ENCODE peak calls at places on chromosomes 3 and 15, in eight cellular contexts. S is cardiac fibroblast; U is CD8-positive, alpha-beta memory T cell; C is lower lobe of right lung; F is astrocyte; M is SJSA1; L is right lobe of liver; G is retinal pigment epithelial cell. Q is an unnamed sample.

GRCh38 chr15:35126236-35126635 is 41.1 kb upstream of the NANOGP8 start:
- DNase-seq in F (no peak), G (no peak), C (no peak), L (no peak), S (no peak), M (no peak), U (no peak), Q (no peak)

GRCh38 chr15:36591534-36592411 is 12.3 kb downstream of the CDIN1 start:
- DNase-seq in G (no peak), C (no peak), S (peak), L (no peak), F (peak), U (no peak), M (no peak), Q (no peak)

GRCh38 chr15:73183071-73183470 is 130.8 kb downstream of the NEO1 start:
- DNase-seq in M (no peak), U (no peak), G (no peak), S (no peak), F (no peak), L (no peak), C (no peak), Q (no peak)

GRCh38 chr3:179544981-179545645 is 17.6 kb upstream of the ACTL6A start:
- DNase-seq in U (no peak), C (no peak), M (peak), F (peak), G (no peak), L (no peak), S (peak), Q (peak)

GRCh38 chr3:48748754-48749153 is 31.7 kb upstream of the IP6K2 start:
- DNase-seq in F (no peak), G (no peak), L (no peak), U (no peak), M (no peak), C (no peak), S (no peak), Q (no peak)

GRCh38 chr3:191244242-191244867 is 45.3 kb downstream of the OSTN start:
- DNase-seq in S (peak), U (no peak), C (no peak), L (no peak), G (no peak), M (no peak), F (no peak), Q (no peak)

GRCh38 chr15:99721104-99721778 is 12.0 kb downstream of the LYSMD4 start:
- DNase-seq in U (no peak), S (no peak), L (no peak), G (no peak), F (no peak), C (no peak), M (no peak), Q (no peak)

GRCh38 chr3:52535411-52536111 is 844 bp upstream of the UQCC5 start:
- DNase-seq in C (no peak), M (no peak), S (no peak), F (no peak), U (no peak), L (no peak), G (no peak), Q (no peak)

GRCh38 chr3:52053307-52054304 is 2.8 kb downstream of the DUSP7 start:
- DNase-seq in S (peak), M (no peak), C (peak), G (no peak), U (no peak), L (no peak), F (no peak), Q (no peak)

GRCh38 chr3:10505050-10505790 is at the start of gene ATP2B2:
- DNase-seq in C (no peak), F (no peak), U (no peak), G (no peak), S (no peak), L (no peak), M (no peak), Q (no peak)

GRCh38 chr15:85623648-85624047 is 171.1 kb downstream of the KLHL25 start:
- DNase-seq in U (no peak), M (no peak), S (no peak), C (no peak), G (no peak), F (peak), L (no peak), Q (no peak)

GRCh38 chr15:63800245-63800644 is 33.5 kb downstream of the HERC1 start:
- DNase-seq in S (no peak), U (no peak), F (no peak), M (no peak), L (no peak), G (no peak), C (no peak), Q (no peak)

GRCh38 chr3:14457999-14458398 is 55.6 kb downstream of the SLC6A6 start:
- DNase-seq in L (no peak), S (no peak), G (no peak), F (no peak), C (no peak), U (no peak), M (no peak), Q (no peak)

DNA sequence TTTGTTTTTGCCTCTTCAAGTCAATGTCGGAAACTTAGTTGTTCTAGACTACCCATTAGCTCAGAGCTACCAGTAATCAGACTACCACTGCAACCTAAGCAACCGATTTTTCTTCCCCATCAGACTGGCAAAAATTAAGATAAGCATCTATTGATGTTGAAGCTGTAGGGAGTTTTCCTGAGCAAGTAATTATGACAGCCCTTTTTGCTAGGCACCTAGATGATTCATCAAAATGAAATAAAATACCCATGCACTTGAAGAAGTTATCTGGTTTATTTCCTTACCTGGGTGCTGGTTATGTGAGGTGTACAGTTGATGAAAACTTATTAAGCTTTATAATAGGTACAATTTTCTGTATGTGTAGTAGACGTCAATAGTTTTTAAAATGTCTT is 554 bp upstream of the COMMD4 start:
- DNase-seq in F (no peak), U (no peak), S (no peak), M (no peak), G (no peak), C (no peak), L (no peak), Q (no peak)
- H3K4me3 ChIP-seq in F (peak), U (peak), S (peak), M (peak), G (peak), C (peak), L (peak), Q (peak)

GRCh38 chr15:80153900-80154299 is 1.1 kb downstream of the FAH start:
- DNase-seq in L (no peak), F (no peak), C (no peak), G (no peak), U (no peak), S (no peak), M (no peak), Q (no peak)
- H3K4me3 ChIP-seq in L (peak), F (peak), C (peak), G (no peak), U (peak), S (peak), M (peak), Q (peak)

GRCh38 chr15:74791007-74791406 is 9.1 kb downstream of the CSK start:
- DNase-seq in M (no peak), C (no peak), L (no peak), F (no peak), S (no peak), U (no peak), G (no peak), Q (no peak)
- H3K4me3 ChIP-seq in M (no peak), C (peak), L (no peak), F (no peak), S (no peak), U (peak), G (no peak), Q (no peak)

DNA sequence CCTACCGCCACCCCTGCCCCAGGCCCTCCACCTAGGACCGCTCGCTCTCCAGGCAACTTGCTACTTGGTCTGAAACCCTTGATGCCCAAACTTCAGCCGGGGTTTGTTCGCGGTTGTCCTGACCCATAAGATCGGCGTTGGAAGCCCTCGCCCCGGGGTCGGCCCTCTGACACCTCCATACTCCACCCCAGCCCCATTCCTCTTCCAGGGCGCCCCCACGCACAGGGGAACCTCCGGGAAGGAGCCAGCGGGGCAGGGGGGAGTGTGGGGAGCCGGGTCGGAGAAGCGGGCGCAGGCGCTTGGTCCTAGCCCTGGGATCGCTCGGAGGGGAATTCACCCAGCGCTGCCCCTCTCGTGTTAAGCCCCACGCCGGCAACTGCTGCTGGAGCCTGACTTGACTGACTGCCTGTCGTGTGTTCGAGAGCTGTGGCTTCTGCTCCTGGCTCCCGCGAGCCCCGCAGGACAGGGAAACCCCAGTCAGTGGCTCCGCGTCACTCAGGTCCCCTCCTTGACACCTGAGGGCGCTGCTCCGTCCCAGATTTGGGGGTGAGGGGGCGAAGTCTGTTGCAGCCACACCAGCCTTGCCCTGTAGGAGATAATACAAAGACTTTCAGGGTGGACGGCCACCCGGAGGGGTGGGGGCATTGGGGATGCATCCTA is 675 bp downstream of the RYR3 start:
- DNase-seq in M (no peak), F (no peak), G (no peak), C (no peak), S (no peak), L (no peak), U (no peak), Q (no peak)
- H3K4me3 ChIP-seq in M (no peak), F (no peak), G (no peak), C (peak), S (no peak), L (no peak), U (no peak), Q (no peak)

GRCh38 chr3:197880361-197881339 is 69.3 kb upstream of the RPL35A start:
- DNase-seq in U (no peak), G (no peak), S (no peak), M (no peak), C (no peak), L (no peak), F (no peak), Q (no peak)
- H3K4me3 ChIP-seq in U (no peak), G (no peak), S (no peak), M (no peak), C (no peak), L (no peak), F (no peak), Q (no peak)

GRCh38 chr3:152290374-152290773 is 21.6 kb downstream of the MBNL1 start:
- DNase-seq in G (no peak), C (no peak), F (no peak), M (no peak), L (no peak), S (no peak), U (no peak), Q (no peak)
- H3K4me3 ChIP-seq in G (no peak), C (no peak), F (no peak), M (no peak), L (no peak), S (no peak), U (no peak), Q (no peak)

GRCh38 chr15:81506936-81507335 is 132.9 kb upstream of the TMC3 start:
- DNase-seq in S (no peak), C (no peak), G (no peak), L (no peak), F (no peak), U (no peak), M (no peak), Q (no peak)

GRCh38 chr15:81502436-81502835 is 128.4 kb upstream of the TMC3 start:
- DNase-seq in U (no peak), G (no peak), M (no peak), L (no peak), C (no peak), F (no peak), S (no peak), Q (no peak)

GRCh38 chr15:81507831-81508230 is 133.8 kb upstream of the TMC3 start:
- DNase-seq in C (no peak), U (no peak), L (no peak), M (no peak), S (no peak), G (no peak), F (no peak), Q (no peak)

GRCh38 chr15:81504170-81504905 is 130.3 kb upstream of the TMC3 start:
- DNase-seq in S (peak), G (no peak), F (peak), L (no peak), C (no peak), M (no peak), U (no peak), Q (no peak)

GRCh38 chr15:81506071-81506470 is 132.1 kb upstream of the TMC3 start:
- DNase-seq in L (no peak), M (no peak), C (no peak), S (no peak), G (no peak), U (no peak), F (no peak), Q (no peak)
- H3K4me3 ChIP-seq in L (no peak), M (no peak), C (no peak), S (no peak), G (no peak), U (no peak), F (no peak), Q (no peak)

GRCh38 chr3:30488070-30488756 is 118.2 kb upstream of the TGFBR2 start:
- DNase-seq in F (no peak), G (no peak), M (no peak), L (no peak), C (no peak), U (no peak), S (no peak), Q (no peak)

GRCh38 chr3:30493912-30494311 is 112.5 kb upstream of the TGFBR2 start:
- DNase-seq in S (peak), L (no peak), C (no peak), M (no peak), F (peak), G (no peak), U (no peak), Q (peak)

GRCh38 chr3:30495172-30496124 is 111.0 kb upstream of the TGFBR2 start:
- DNase-seq in S (no peak), L (no peak), F (no peak), G (no peak), M (no peak), C (no peak), U (no peak), Q (no peak)

GRCh38 chr3:30496496-30496966 is 109.9 kb upstream of the TGFBR2 start:
- DNase-seq in F (peak), L (no peak), G (no peak), S (peak), M (peak), U (no peak), C (no peak), Q (peak)

DNA sequence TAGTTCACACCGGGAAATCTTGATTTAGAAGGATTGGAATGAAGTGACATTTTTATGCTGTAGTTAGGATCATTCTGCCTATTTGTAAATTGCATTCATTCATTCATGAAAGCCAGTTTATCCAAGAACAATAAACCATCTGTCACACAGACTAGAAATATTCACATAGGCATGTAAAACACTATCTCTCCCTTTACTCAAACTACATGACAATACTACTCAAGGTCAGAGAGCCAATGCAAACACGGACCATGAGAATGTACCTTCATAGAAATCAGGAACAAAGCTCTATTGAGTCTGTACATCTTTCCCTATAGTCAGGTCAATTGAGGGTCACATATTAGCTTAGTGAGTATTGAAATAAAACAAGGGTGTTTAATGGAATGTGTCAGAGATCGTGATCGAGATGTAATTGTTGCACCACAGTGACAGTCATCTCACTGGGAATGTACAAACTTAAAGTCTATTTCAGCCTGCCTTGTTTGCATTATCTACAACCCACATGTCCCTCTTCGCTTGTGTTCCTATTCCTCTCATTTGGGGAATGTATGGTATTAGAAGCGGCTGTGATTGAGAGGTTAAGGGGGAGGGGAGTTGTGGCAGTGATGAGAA is 113.7 kb upstream of the TGFBR2 start:
- DNase-seq in U (no peak), L (no peak), S (peak), G (no peak), F (peak), M (no peak), C (no peak), Q (no peak)
- H3K4me3 ChIP-seq in U (no peak), L (no peak), S (no peak), G (no peak), F (no peak), M (no peak), C (no peak), Q (no peak)

DNA sequence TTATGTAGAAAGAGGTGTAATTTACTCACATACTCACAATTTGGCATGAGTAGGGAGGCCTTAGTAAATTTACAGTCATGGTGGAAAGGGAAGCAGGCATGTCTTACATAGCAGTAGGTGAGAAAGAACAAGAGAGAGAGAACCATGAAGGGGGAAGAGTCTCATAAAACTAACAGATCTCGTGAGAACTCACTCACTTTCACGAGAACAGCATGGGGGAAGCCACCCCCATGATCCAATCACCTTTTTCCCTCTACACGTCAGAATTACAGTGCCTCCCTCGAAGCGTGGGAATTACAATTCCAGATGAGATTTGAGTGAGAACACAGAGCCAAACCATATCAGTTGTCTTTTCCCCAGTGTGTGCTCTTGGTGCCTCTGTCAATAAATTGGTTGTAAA is 855.3 kb downstream of the TBL1XR1 start:
- DNase-seq in U (no peak), S (no peak), C (no peak), M (no peak), G (no peak), L (no peak), F (no peak), Q (no peak)
- H3K4me3 ChIP-seq in U (no peak), S (no peak), C (no peak), M (no peak), G (no peak), L (no peak), F (no peak), Q (no peak)